ENCODE peak calls at places on chromosomes 11 and 22, in four cellular contexts. One of them, this sample, is unnamed.
A peak's percentile ranks its signal among the peaks of the same experiment; 100 is the strongest.

GRCh38 chr11:111155021-111155420 is 90.5 kb upstream of the POU2AF2 start:
- DNase-seq in K562: no peak
- DNase-seq in HepG2: no peak
- DNase-seq in A549: no peak
- DNase-seq in this sample: no peak

GRCh38 chr22:50294319-50294656 is 13.2 kb downstream of the PLXNB2 start:
- DNase-seq in K562: no peak
- DNase-seq in HepG2: no peak
- DNase-seq in A549: no peak
- DNase-seq in this sample: no peak

GRCh38 chr22:35258144-35258988 is 1.1 kb downstream of the HMGXB4 start:
- DNase-seq in A549: peak; percentile 10
- DNase-seq in K562: peak; percentile 11
- DNase-seq in HepG2: no peak
- DNase-seq in this sample: no peak

GRCh38 chr22:46002757-46003270 is 25.9 kb upstream of the WNT7B start:
- DNase-seq in K562: peak; percentile 31
- DNase-seq in A549: no peak
- DNase-seq in HepG2: no peak
- DNase-seq in this sample: no peak

GRCh38 chr11:46912526-46913150 is 5.7 kb downstream of the LRP4 start:
- DNase-seq in K562: no peak
- DNase-seq in A549: no peak
- DNase-seq in HepG2: no peak
- DNase-seq in this sample: no peak

GRCh38 chr11:64444838-64445441 is 86.0 kb downstream of the RPS6KA4 start:
- DNase-seq in K562: peak; percentile 70
- DNase-seq in HepG2: no peak
- DNase-seq in A549: peak; percentile 61
- DNase-seq in this sample: no peak

GRCh38 chr11:11524436-11525038 is 97.3 kb downstream of the GALNT18 start:
- DNase-seq in HepG2: no peak
- DNase-seq in K562: no peak
- DNase-seq in A549: no peak
- DNase-seq in this sample: no peak

GRCh38 chr22:27798526-27799333 is 2.8 kb downstream of the MN1 start:
- DNase-seq in HepG2: no peak
- DNase-seq in K562: no peak
- DNase-seq in A549: no peak
- DNase-seq in this sample: no peak

GRCh38 chr22:49971232-49972162 is 10.9 kb downstream of the PIM3 start:
- DNase-seq in HepG2: no peak
- DNase-seq in A549: peak; percentile 84
- DNase-seq in K562: peak; percentile 78
- DNase-seq in this sample: no peak

GRCh38 chr11:2517016-2517385 is 72.2 kb downstream of the KCNQ1 start:
- DNase-seq in K562: no peak
- DNase-seq in A549: no peak
- DNase-seq in HepG2: no peak
- DNase-seq in this sample: no peak

GRCh38 chr11:65429724-65430405 is 7.3 kb downstream of the NEAT1 start:
- DNase-seq in HepG2: no peak
- DNase-seq in A549: peak; percentile 85
- DNase-seq in K562: peak; percentile 27
- DNase-seq in this sample: no peak

GRCh38 chr22:22761963-22762772 is 117.8 kb downstream of the GGTLC2 start:
- DNase-seq in A549: no peak
- DNase-seq in HepG2: no peak
- DNase-seq in K562: no peak
- DNase-seq in this sample: no peak

GRCh38 chr11:64858467-64859401 is 14.3 kb upstream of the CDC42BPG start:
- DNase-seq in HepG2: no peak
- DNase-seq in A549: no peak
- DNase-seq in K562: no peak
- DNase-seq in this sample: no peak

GRCh38 chr11:17383466-17383865 is 5.0 kb downstream of the KCNJ11 start:
- DNase-seq in K562: no peak
- DNase-seq in HepG2: no peak
- DNase-seq in A549: no peak
- DNase-seq in this sample: no peak

GRCh38 chr22:48961705-48962104 is 866.0 kb downstream of the BRD1 start:
- DNase-seq in HepG2: no peak
- DNase-seq in K562: no peak
- DNase-seq in A549: no peak
- DNase-seq in this sample: no peak

GRCh38 chr11:38791346-38791961 is 2193.4 kb upstream of the RAG2 start:
- DNase-seq in K562: peak; percentile 59
- DNase-seq in HepG2: peak; percentile 54
- DNase-seq in A549: peak; percentile 62
- DNase-seq in this sample: no peak

GRCh38 chr11:34299284-34299961 is 58.4 kb downstream of the ABTB2 start:
- DNase-seq in K562: no peak
- DNase-seq in A549: no peak
- DNase-seq in HepG2: no peak
- DNase-seq in this sample: no peak

GRCh38 chr11:126495281-126495680 is 139.8 kb downstream of the ST3GAL4 start:
- DNase-seq in A549: no peak
- DNase-seq in K562: no peak
- DNase-seq in HepG2: no peak
- DNase-seq in this sample: no peak

GRCh38 chr22:19287889-19288288 is 3.6 kb downstream of the CLTCL1 start:
- DNase-seq in HepG2: no peak
- DNase-seq in A549: peak; percentile 64
- DNase-seq in K562: no peak
- DNase-seq in this sample: no peak

GRCh38 chr22:50696799-50697561 is 24.4 kb downstream of the SHANK3 start:
- DNase-seq in A549: no peak
- DNase-seq in K562: peak; percentile 39
- DNase-seq in HepG2: no peak
- DNase-seq in this sample: no peak

GRCh38 chr22:46547179-46547882 is 9.9 kb upstream of the CELSR1 start:
- DNase-seq in HepG2: no peak
- DNase-seq in A549: peak; percentile 30
- DNase-seq in K562: no peak
- DNase-seq in this sample: no peak

GRCh38 chr11:86577663-86578636 is 94.5 kb downstream of the ME3 start:
- DNase-seq in A549: peak; percentile 86
- DNase-seq in K562: no peak
- DNase-seq in HepG2: peak; percentile 81
- DNase-seq in this sample: no peak

GRCh38 chr22:22025320-22026156 is 43.0 kb upstream of the TOP3B start:
- DNase-seq in HepG2: no peak
- DNase-seq in A549: no peak
- DNase-seq in K562: peak; percentile 58
- DNase-seq in this sample: no peak

GRCh38 chr11:125426818-125427528 is 69.1 kb downstream of the FEZ1 start:
- DNase-seq in K562: no peak
- DNase-seq in A549: no peak
- DNase-seq in HepG2: no peak
- DNase-seq in this sample: no peak

GRCh38 chr11:33736148-33736809 is at the start of gene CD59:
- DNase-seq in HepG2: peak; percentile 85
- DNase-seq in A549: peak; percentile 94
- DNase-seq in K562: peak; percentile 96
- DNase-seq in this sample: peak; percentile 54

GRCh38 chr11:10407749-10408472 is 47.2 kb upstream of the AMPD3 start:
- DNase-seq in HepG2: peak; percentile 10
- DNase-seq in A549: no peak
- DNase-seq in K562: no peak
- DNase-seq in this sample: no peak

GRCh38 chr11:33893711-33894401 is 2.0 kb upstream of the LMO2 start:
- DNase-seq in HepG2: no peak
- DNase-seq in A549: no peak
- DNase-seq in K562: no peak
- DNase-seq in this sample: peak; percentile 92

GRCh38 chr11:73070653-73071052 is 71.5 kb downstream of the FCHSD2 start:
- DNase-seq in A549: no peak
- DNase-seq in K562: no peak
- DNase-seq in HepG2: no peak
- DNase-seq in this sample: no peak

GRCh38 chr11:62727833-62728721 is at the start of gene TTC9C:
- DNase-seq in HepG2: peak; percentile 98
- DNase-seq in A549: peak; percentile 98
- DNase-seq in K562: peak; percentile 93
- DNase-seq in this sample: peak; percentile 94

GRCh38 chr22:50267591-50268390 is 2.4 kb downstream of the MAPK11 start:
- DNase-seq in HepG2: no peak
- DNase-seq in K562: peak; percentile 82
- DNase-seq in A549: peak; percentile 60
- DNase-seq in this sample: no peak

GRCh38 chr22:20810645-20811044 is 36.7 kb downstream of the SERPIND1 start:
- DNase-seq in A549: no peak
- DNase-seq in HepG2: no peak
- DNase-seq in K562: no peak
- DNase-seq in this sample: no peak

GRCh38 chr11:19276859-19277808 is 36.4 kb upstream of the E2F8 start:
- DNase-seq in A549: peak; percentile 67
- DNase-seq in K562: no peak
- DNase-seq in HepG2: peak; percentile 28
- DNase-seq in this sample: no peak

GRCh38 chr11:2482199-2482598 is 37.4 kb downstream of the KCNQ1 start:
- DNase-seq in K562: no peak
- DNase-seq in HepG2: no peak
- DNase-seq in A549: no peak
- DNase-seq in this sample: no peak

GRCh38 chr11:13143486-13144297 is 133.9 kb upstream of the BMAL1 start:
- DNase-seq in HepG2: no peak
- DNase-seq in A549: no peak
- DNase-seq in K562: no peak
- DNase-seq in this sample: no peak

GRCh38 chr11:24163146-24163545 is 333.7 kb upstream of the LUZP2 start:
- DNase-seq in A549: no peak
- DNase-seq in K562: no peak
- DNase-seq in HepG2: no peak
- DNase-seq in this sample: no peak

GRCh38 chr11:132872223-132872622 is 660.1 kb downstream of the OPCML start:
- DNase-seq in HepG2: no peak
- DNase-seq in A549: no peak
- DNase-seq in K562: no peak
- DNase-seq in this sample: no peak

DNA sequence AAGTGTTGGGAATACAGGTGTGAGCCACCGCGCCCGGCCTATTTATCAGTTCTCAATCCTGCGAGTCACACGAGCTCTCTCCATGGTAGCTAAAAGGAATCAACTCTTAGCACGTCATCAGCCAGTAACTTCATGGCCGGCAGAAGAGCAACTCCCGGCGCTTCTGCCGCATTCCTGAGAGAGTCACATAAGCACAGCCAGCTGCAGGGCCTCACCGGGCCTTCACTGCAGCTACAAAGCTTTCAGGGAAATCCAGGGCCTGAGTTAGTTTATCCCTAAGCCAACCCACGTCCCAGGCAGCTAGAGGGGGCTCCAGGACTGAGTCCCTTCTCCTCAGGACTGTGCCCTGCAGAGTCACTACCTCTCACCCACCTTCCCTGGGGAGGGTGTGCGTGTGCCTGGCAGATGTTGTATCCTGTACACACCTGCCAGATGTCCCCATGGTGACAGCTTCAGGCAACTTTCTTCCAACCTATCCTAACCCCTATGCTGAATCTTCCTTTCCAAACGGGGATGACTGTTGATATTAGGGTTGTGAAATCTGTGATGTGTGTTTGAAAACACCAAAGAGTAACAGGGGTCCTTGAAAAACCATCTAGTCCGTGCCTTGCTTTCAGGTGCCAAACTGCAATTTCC is 45.9 kb upstream of the ARFGAP3 start:
- DNase-seq in HepG2: no peak
- DNase-seq in A549: no peak
- DNase-seq in K562: no peak
- DNase-seq in this sample: no peak
- TF ChIP-seq MYC in HepG2: no peak
- TF ChIP-seq MYC in A549: no peak
- TF ChIP-seq MYC in K562: no peak
- TF ChIP-seq MYC in this sample: no peak

GRCh38 chr11:36237341-36237740 is 51.9 kb downstream of the COMMD9 start:
- DNase-seq in K562: no peak
- DNase-seq in HepG2: no peak
- DNase-seq in A549: no peak
- DNase-seq in this sample: no peak

GRCh38 chr11:36231300-36231699 is 57.9 kb downstream of the COMMD9 start:
- DNase-seq in A549: no peak
- DNase-seq in HepG2: no peak
- DNase-seq in K562: no peak
- DNase-seq in this sample: no peak

GRCh38 chr11:36235750-36236149 is 53.5 kb downstream of the COMMD9 start:
- DNase-seq in A549: no peak
- DNase-seq in HepG2: peak; percentile 5
- DNase-seq in K562: no peak
- DNase-seq in this sample: no peak

GRCh38 chr11:36233226-36233625 is 56.0 kb downstream of the COMMD9 start:
- DNase-seq in A549: no peak
- DNase-seq in HepG2: no peak
- DNase-seq in K562: no peak
- DNase-seq in this sample: no peak

GRCh38 chr11:36234825-36235224 is 54.4 kb downstream of the COMMD9 start:
- DNase-seq in HepG2: no peak
- DNase-seq in K562: no peak
- DNase-seq in A549: no peak
- DNase-seq in this sample: no peak
- TF ChIP-seq CEBPB in HepG2: no peak
- TF ChIP-seq CEBPB in K562: no peak
- TF ChIP-seq CEBPB in A549: no peak
- TF ChIP-seq CEBPB in this sample: no peak

GRCh38 chr22:30250713-30251267 is 4.2 kb upstream of the LIF start:
- DNase-seq in K562: no peak
- DNase-seq in A549: peak; percentile 75
- DNase-seq in HepG2: no peak
- DNase-seq in this sample: no peak
- TF ChIP-seq MYC in K562: no peak
- TF ChIP-seq MYC in A549: no peak
- TF ChIP-seq MYC in HepG2: no peak
- TF ChIP-seq MYC in this sample: no peak

DNA sequence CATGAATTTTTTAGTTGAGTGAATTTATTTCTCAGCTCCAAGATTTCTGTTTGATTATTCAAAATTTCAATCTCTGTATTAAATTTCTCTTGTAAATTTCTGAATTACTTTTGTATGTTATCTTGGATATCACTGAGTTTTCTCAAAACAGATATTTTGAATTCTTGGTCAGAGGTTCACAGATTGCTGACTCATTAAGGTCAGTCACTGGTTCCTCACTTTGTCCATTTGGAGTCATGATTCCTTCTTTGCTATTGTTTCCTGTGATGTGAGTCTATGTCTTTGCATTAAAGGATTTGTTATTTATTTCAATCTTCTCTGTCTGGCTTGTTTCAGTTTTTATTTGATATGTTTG is 10.2 kb upstream of the IL17RA start:
- DNase-seq in K562: no peak
- DNase-seq in HepG2: no peak
- DNase-seq in A549: no peak
- DNase-seq in this sample: no peak
- TF ChIP-seq CEBPB in K562: no peak
- TF ChIP-seq CEBPB in HepG2: no peak
- TF ChIP-seq CEBPB in A549: no peak
- TF ChIP-seq CEBPB in this sample: no peak

GRCh38 chr22:24063361-24063760 is 52.3 kb downstream of the CABIN1 start:
- DNase-seq in HepG2: no peak
- DNase-seq in A549: no peak
- DNase-seq in K562: no peak
- DNase-seq in this sample: no peak
- TF ChIP-seq MYC in HepG2: no peak
- TF ChIP-seq MYC in A549: no peak
- TF ChIP-seq MYC in K562: no peak
- TF ChIP-seq MYC in this sample: no peak

This sample was measured in GM12878.